ENCODE peak calls at places on chromosomes 5 and 9, in ten cellular contexts. R, K, U, Z, C, W, B, D, V and H are unnamed samples.

GRCh38 chr5:54278031-54278830 is 32.1 kb downstream of the ARL15 start:
- DNase-seq in C (no peak), W (no peak), R (no peak), D (peak; percentile 67), V (no peak), B (no peak), Z (no peak), U (no peak), K (no peak), H (no peak)

GRCh38 chr5:66344544-66344943 is 200.4 kb downstream of the SREK1 start:
- DNase-seq in B (no peak), Z (peak; percentile 24), K (no peak), W (no peak), U (no peak), D (no peak), R (no peak), C (no peak), V (no peak), H (no peak)

GRCh38 chr5:94992325-94992724 is 292.6 kb downstream of the MCTP1 start:
- DNase-seq in V (no peak), R (no peak), D (no peak), C (no peak), B (no peak), K (no peak), Z (no peak), W (no peak), U (no peak), H (no peak)

GRCh38 chr9:134983094-134983493 is 65.4 kb upstream of the FCN1 start:
- DNase-seq in B (peak; percentile 59), U (peak; percentile 30), W (peak; percentile 2), Z (no peak), K (no peak), D (no peak), R (peak; percentile 80), V (no peak), C (peak; percentile 51), H (no peak)

GRCh38 chr9:35618325-35618727 is at the start of gene CD72:
- DNase-seq in D (no peak), V (no peak), B (no peak), R (no peak), K (no peak), Z (no peak), C (peak; percentile 61), W (no peak), U (no peak), H (no peak)

GRCh38 chr5:141504216-141504615 is 15.3 kb downstream of the PCDHGC5 start:
- DNase-seq in R (no peak), W (no peak), V (no peak), C (no peak), K (no peak), U (no peak), Z (no peak), D (no peak), B (no peak), H (no peak)

GRCh38 chr9:33128570-33128969 is 38.6 kb downstream of the B4GALT1 start:
- DNase-seq in C (peak; percentile 46), K (no peak), V (no peak), W (no peak), R (no peak), B (peak; percentile 54), Z (no peak), D (no peak), U (no peak), H (no peak)

GRCh38 chr5:151680944-151681427 is 5.7 kb downstream of the SPARC start:
- DNase-seq in R (no peak), B (peak; percentile 70), C (no peak), K (no peak), Z (no peak), W (no peak), U (no peak), D (no peak), V (no peak), H (no peak)

GRCh38 chr5:86507574-86507973 is 110.2 kb upstream of the COX7C start:
- DNase-seq in D (no peak), V (no peak), R (no peak), K (no peak), W (no peak), C (no peak), B (no peak), Z (no peak), U (no peak), H (no peak)

GRCh38 chr5:53422539-53422938 is 57.9 kb upstream of the FST start:
- DNase-seq in Z (no peak), K (no peak), R (no peak), U (no peak), C (no peak), V (no peak), B (no peak), D (no peak), W (no peak), H (no peak)

GRCh38 chr5:95113489-95113888 is 171.4 kb downstream of the MCTP1 start:
- DNase-seq in R (no peak), U (no peak), K (no peak), B (no peak), W (no peak), Z (no peak), D (no peak), V (no peak), C (no peak), H (no peak)

GRCh38 chr9:114264806-114265550 is 57.9 kb upstream of the ORM1 start:
- DNase-seq in R (no peak), B (no peak), V (no peak), W (no peak), C (no peak), K (no peak), Z (no peak), D (no peak), U (no peak), H (no peak)

GRCh38 chr5:87246046-87246445 is 21.6 kb upstream of the RASA1 start:
- DNase-seq in K (no peak), D (no peak), R (no peak), V (no peak), B (no peak), W (no peak), Z (no peak), U (no peak), C (no peak), H (no peak)

GRCh38 chr5:129899454-129899853 is 4.8 kb upstream of the CHSY3 start:
- DNase-seq in B (no peak), W (no peak), V (no peak), R (no peak), U (no peak), K (no peak), C (no peak), Z (no peak), D (no peak), H (no peak)

GRCh38 chr5:132491368-132492364 is 1.1 kb upstream of the IRF1 start:
- DNase-seq in V (no peak), R (peak; percentile 64), W (no peak), K (no peak), Z (no peak), U (peak; percentile 27), D (peak; percentile 20), C (no peak), B (peak; percentile 72), H (no peak)

GRCh38 chr9:18115131-18115530 is 358.8 kb upstream of the ADAMTSL1 start:
- DNase-seq in W (no peak), R (no peak), D (no peak), Z (no peak), K (no peak), U (no peak), V (no peak), B (no peak), C (no peak), H (peak; percentile 21)
- TF ChIP-seq POLR2AphosphoS5 in W (no peak), R (no peak), D (no peak), Z (no peak), K (no peak), U (no peak), V (no peak), B (no peak), C (no peak), H (no peak)

GRCh38 chr9:111548623-111549022 is 23.6 kb downstream of the ZNF483 start:
- DNase-seq in B (no peak), K (no peak), C (no peak), V (no peak), U (no peak), D (no peak), W (no peak), Z (no peak), R (no peak), H (no peak)

DNA sequence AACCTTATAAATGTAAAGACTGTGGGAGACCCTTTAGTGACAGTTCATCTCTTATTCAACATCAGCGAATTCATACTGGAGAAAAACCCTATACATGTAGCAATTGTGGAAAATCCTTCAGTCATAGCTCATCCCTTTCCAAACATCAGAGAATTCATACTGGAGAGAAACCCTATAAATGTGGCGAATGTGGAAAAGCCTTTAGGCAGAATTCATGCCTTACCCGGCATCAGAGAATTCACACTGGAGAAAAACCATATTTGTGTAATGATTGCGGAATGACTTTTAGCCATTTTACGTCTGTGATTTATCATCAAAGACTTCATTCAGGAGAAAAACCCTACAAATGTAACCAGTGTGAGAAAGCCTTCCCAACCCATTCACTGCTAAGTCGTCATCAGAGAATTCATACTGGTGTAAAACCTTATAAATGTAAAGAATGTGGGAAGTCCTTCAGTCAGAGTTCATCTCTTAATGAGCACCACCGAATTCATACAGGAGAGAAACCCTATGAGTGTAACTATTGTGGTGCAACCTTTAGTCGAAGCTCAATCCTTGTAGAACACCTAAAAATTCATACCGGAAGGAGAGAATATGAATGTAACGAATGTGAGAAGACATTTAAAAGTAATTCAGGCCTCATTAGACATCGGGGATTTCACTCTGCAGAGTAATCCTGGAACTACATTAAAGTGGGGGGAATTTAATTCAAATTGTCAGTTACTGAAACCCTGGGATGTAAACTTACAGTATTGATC is 17.7 kb downstream of the ZNF483 start:
- DNase-seq in D (no peak), K (no peak), Z (no peak), U (no peak), C (no peak), B (no peak), V (no peak), R (no peak), W (no peak), H (no peak)
- H3K9me3 ChIP-seq in D (peaks cover 97% of the 10 kb centered on the region), K (peaks cover 92% of the 10 kb centered on the region), Z (peaks cover 30% of the 10 kb centered on the region), U (peaks cover 56% of the 10 kb centered on the region), C (peaks cover 64% of the 10 kb centered on the region), B (peaks cover 39% of the 10 kb centered on the region), V (peaks cover 51% of the 10 kb centered on the region), R (peaks cover 93% of the 10 kb centered on the region), W (peaks cover 52% of the 10 kb centered on the region), H (peaks cover 12% of the 10 kb centered on the region)

GRCh38 chr9:127199001-127199791 is 65.4 kb upstream of the GARNL3 start:
- DNase-seq in B (peak; percentile 92), W (peak; percentile 58), K (peak; percentile 45), C (peak; percentile 87), U (peak; percentile 85), R (peak; percentile 98), Z (peak; percentile 84), D (peak; percentile 70), V (peak; percentile 67), H (peak; percentile 71)
- H3K27ac ChIP-seq in B (peak overlapping the region; percentile 69), W (no peak overlapping the region), K (no peak overlapping the region), C (no peak overlapping the region), U (peak overlapping the region; percentile 58), R (no peak overlapping the region), Z (no peak overlapping the region), D (peak overlapping the region; percentile 79), V (no peak overlapping the region), H (no peak overlapping the region)

DNA sequence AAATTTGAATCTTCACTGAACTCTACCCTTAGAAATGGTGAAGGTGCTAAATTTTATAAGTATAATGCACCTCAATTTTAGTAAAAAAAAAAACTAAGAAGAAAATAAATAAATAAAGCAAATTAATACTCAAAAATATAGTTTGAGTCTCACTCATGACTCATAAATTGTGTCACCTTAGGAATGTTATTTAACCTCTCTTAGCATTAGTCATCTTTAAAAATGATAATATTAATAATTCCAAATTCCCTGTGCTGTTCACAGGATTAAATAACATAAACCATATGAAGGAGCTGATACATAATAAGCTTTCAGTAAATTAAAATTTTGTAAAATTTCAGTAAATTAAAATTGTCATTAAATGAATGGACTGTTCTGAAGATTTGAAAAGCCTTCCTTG is 339.8 kb upstream of the RGMB start:
- DNase-seq in C (no peak), V (no peak), R (no peak), B (no peak), W (no peak), Z (no peak), K (no peak), U (no peak), D (no peak), H (no peak)
- TF ChIP-seq POLR2AphosphoS5 in C (no peak), V (no peak), R (no peak), B (no peak), W (no peak), Z (no peak), K (no peak), U (no peak), D (no peak), H (no peak)